ENCODE peak calls at places on chromosome 18, in five cellular contexts. K, U, J, I and E are unnamed samples.

GRCh38 chr18:79229451-79229850 is 160.3 kb downstream of the ATP9B start:
- DNase-seq in J (no peak), K (no peak), U (no peak), I (no peak), E (no peak)

GRCh38 chr18:62982600-62983251 is 267.4 kb downstream of the PHLPP1 start:
- DNase-seq in J (peak; percentile 47), U (peak; percentile 79), K (no peak), I (peak; percentile 51), E (peak; percentile 82)

GRCh38 chr18:43012951-43013350 is 102.5 kb downstream of the RIT2 start:
- DNase-seq in K (no peak), J (no peak), I (no peak), U (no peak), E (no peak)

GRCh38 chr18:14947482-14948162 is 199.7 kb downstream of the ANKRD30B start:
- DNase-seq in J (no peak), K (no peak), I (no peak), U (no peak), E (no peak)

GRCh38 chr18:10169064-10169562 is 255.3 kb downstream of the VAPA start:
- DNase-seq in K (no peak), J (no peak), U (no peak), I (no peak), E (no peak)

GRCh38 chr18:44729631-44730101 is 49.0 kb downstream of the SETBP1 start:
- DNase-seq in U (no peak), K (no peak), I (no peak), J (no peak), E (no peak)

GRCh38 chr18:63199743-63200241 is 119.8 kb downstream of the BCL2 start:
- DNase-seq in I (peak; percentile 68), K (no peak), J (no peak), U (no peak), E (no peak)

GRCh38 chr18:59835656-59836379 is 64.0 kb upstream of the PMAIP1 start:
- DNase-seq in U (no peak), I (no peak), K (no peak), J (peak; percentile 66), E (peak; percentile 38)

GRCh38 chr18:6382968-6383367 is 31.7 kb downstream of the L3MBTL4 start:
- DNase-seq in J (no peak), U (no peak), K (no peak), I (no peak), E (peak; percentile 9)

GRCh38 chr18:67417864-67418523 is 98.5 kb downstream of the DSEL start:
- DNase-seq in I (peak; percentile 32), K (no peak), U (no peak), J (no peak), E (no peak)

GRCh38 chr18:24985616-24986015 is 366.4 kb downstream of the ZNF521 start:
- DNase-seq in K (no peak), J (no peak), I (no peak), U (no peak), E (no peak)

GRCh38 chr18:27005589-27005988 is 140.1 kb upstream of the AQP4 start:
- DNase-seq in J (no peak), U (no peak), K (no peak), I (no peak), E (peak; percentile 51)